ENCODE peak calls at places on chromosomes 16 and 17, in four cellular contexts. R, J, M and B are unnamed samples.

GRCh38 chr17:79792984-79793923 is 3.6 kb downstream of the CBX8 start:
- DNase-seq in R (peak), J (peak), M (no peak), B (peak)

GRCh38 chr16:3542601-3543373 is 34.4 kb downstream of the NLRC3 start:
- DNase-seq in R (no peak), J (no peak), M (no peak), B (no peak)

GRCh38 chr17:5705081-5705875 is 121.0 kb upstream of the NLRP1 start:
- DNase-seq in R (no peak), J (no peak), M (no peak), B (peak)

GRCh38 chr16:57606147-57606846 is 22.1 kb upstream of the ADGRG1 start:
- DNase-seq in R (no peak), J (no peak), M (no peak), B (no peak)

GRCh38 chr17:14488958-14489550 is 188.2 kb downstream of the HS3ST3B1 start:
- DNase-seq in R (no peak), J (no peak), M (no peak), B (no peak)

GRCh38 chr17:3603119-3603869 is 5.9 kb downstream of the TRPV1 start:
- DNase-seq in R (peak), J (peak), M (no peak), B (no peak)

GRCh38 chr16:58855291-58855823 is 121.2 kb upstream of the GOT2 start:
- DNase-seq in R (no peak), J (no peak), M (no peak), B (no peak)

GRCh38 chr17:64781394-64781793 is 119.3 kb upstream of the SMURF2 start:
- DNase-seq in R (no peak), J (peak), M (peak), B (no peak)

GRCh38 chr16:14244344-14245010 is 173.4 kb downstream of the MRTFB start:
- DNase-seq in R (no peak), J (peak), M (no peak), B (no peak)

GRCh38 chr16:11379420-11379819 is 34.2 kb downstream of the RMI2 start:
- DNase-seq in R (no peak), J (peak), M (no peak), B (no peak)

GRCh38 chr17:55580596-55581133 is 69.4 kb upstream of the SMIM36 start:
- DNase-seq in R (no peak), J (no peak), M (no peak), B (no peak)

DNA sequence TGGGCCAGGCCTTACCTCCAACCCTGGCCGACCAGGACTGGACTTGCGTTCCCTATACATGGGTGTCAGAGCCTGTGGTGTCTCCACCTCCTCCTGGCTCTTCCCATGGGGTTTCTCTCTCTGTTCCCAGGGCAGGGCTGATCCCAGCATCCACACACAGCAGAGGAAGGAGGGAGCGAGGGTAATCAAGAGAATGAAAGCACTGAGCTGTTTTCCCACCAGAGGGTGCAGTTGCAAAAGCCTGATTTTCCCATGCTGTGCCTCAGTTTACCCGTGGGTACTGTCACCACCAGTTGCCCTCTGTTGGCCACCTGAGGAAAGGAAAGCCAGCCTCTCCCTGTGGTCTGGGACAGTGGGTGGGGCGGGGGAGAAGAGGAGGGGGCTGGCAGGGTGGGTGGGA is 249.7 kb upstream of the GSE1 start:
- DNase-seq in R (peak), J (no peak), M (no peak), B (no peak)
- TF ChIP-seq CTCF in R (peak), J (peak), M (no peak), B (no peak)

GRCh38 chr17:49365667-49366066 is 3.6 kb upstream of the ZNF652 start:
- DNase-seq in R (no peak), J (no peak), M (no peak), B (no peak)

GRCh38 chr17:49363251-49363650 is 1.2 kb upstream of the ZNF652 start:
- DNase-seq in R (no peak), J (no peak), M (no peak), B (no peak)

GRCh38 chr17:49362723-49363117 is 670 bp upstream of the ZNF652 start:
- DNase-seq in R (no peak), J (peak), M (no peak), B (no peak)

GRCh38 chr17:49361902-49362722 is at the start of gene ZNF652:
- DNase-seq in R (peak), J (peak), M (peak), B (peak)

GRCh38 chr17:49364119-49364518 is 2.1 kb upstream of the ZNF652 start:
- DNase-seq in R (no peak), J (no peak), M (no peak), B (no peak)
- TF ChIP-seq CTCF in R (no peak), J (no peak), M (no peak), B (no peak)

GRCh38 chr17:28849281-28849680 is 5.5 kb upstream of the ERAL1 start:
- DNase-seq in R (no peak), J (no peak), M (no peak), B (no peak)
- TF ChIP-seq CTCF in R (no peak), J (peak), M (no peak), B (no peak)

GRCh38 chr17:27598337-27599050 is 32.5 kb upstream of the LGALS9 start:
- DNase-seq in R (no peak), J (no peak), M (no peak), B (no peak)
- TF ChIP-seq CTCF in R (peak), J (no peak), M (no peak), B (no peak)

GRCh38 chr17:82214012-82214628 is 1.5 kb upstream of the CCDC57 start:
- DNase-seq in R (no peak), J (no peak), M (no peak), B (no peak)

GRCh38 chr17:82215972-82216300 is 3.3 kb upstream of the CCDC57 start:
- DNase-seq in R (no peak), J (no peak), M (no peak), B (no peak)

GRCh38 chr17:82213251-82214011 is 789 bp upstream of the CCDC57 start:
- DNase-seq in R (peak), J (peak), M (no peak), B (no peak)

GRCh38 chr17:82215095-82215971 is 2.7 kb upstream of the CCDC57 start:
- DNase-seq in R (no peak), J (no peak), M (no peak), B (no peak)

DNA sequence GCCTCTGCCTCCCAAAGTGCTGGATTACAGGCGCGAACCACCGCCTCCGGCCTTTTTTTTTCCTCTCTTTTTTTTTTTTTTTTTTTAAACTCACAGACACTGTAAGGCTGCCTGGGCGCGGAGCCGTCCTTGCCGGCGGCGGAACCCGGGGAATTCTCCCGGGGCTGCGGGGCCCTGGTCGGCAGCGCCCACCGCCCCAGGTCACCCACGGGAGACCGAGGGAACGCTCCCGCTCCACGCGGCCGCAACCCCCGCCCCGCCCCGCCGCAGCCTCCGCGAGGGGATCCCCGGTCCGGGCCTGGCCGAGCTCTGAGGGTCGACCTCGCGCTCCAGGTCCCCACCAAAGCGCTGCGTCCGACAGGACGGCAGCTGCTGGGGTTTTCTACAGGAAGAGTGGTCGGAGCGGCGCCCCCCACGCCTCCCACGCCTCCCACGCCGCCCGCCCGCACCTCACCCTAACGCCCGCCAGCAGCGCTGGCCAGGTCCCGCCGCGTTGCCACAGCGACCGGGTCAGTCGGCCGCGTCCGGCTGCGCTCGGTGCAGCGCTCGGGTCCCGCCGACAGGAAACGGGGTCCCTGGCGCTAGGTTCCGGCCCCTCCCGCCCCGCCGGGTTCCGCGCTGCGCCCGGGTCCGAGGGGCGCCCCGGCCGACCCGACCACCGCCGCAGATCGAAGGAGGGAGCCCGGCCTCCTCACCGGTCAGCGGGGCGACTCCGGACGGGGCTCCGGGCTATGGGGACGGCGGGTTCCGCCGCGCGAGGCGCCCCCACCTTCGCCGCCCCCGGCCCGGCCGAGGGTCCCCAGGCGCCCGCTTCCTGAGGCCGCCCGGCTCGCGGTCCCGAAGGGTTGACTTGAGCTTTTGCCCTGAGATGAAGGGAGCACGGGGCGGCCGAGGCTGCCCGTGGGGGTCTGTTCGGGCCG is at the start of gene CCDC57:
- DNase-seq in R (no peak), J (peak), M (peak), B (peak)
- TF ChIP-seq CTCF in R (no peak), J (no peak), M (no peak), B (no peak)

GRCh38 chr17:30551666-30552339 is 74.6 kb downstream of the GOSR1 start:
- DNase-seq in R (no peak), J (no peak), M (no peak), B (no peak)

GRCh38 chr17:30555942-30556341 is 78.7 kb downstream of the GOSR1 start:
- DNase-seq in R (no peak), J (no peak), M (no peak), B (no peak)

GRCh38 chr17:30556374-30557332 is 79.4 kb downstream of the GOSR1 start:
- DNase-seq in R (no peak), J (no peak), M (no peak), B (no peak)

GRCh38 chr17:30552994-30553565 is 75.9 kb downstream of the GOSR1 start:
- DNase-seq in R (no peak), J (no peak), M (no peak), B (no peak)

DNA sequence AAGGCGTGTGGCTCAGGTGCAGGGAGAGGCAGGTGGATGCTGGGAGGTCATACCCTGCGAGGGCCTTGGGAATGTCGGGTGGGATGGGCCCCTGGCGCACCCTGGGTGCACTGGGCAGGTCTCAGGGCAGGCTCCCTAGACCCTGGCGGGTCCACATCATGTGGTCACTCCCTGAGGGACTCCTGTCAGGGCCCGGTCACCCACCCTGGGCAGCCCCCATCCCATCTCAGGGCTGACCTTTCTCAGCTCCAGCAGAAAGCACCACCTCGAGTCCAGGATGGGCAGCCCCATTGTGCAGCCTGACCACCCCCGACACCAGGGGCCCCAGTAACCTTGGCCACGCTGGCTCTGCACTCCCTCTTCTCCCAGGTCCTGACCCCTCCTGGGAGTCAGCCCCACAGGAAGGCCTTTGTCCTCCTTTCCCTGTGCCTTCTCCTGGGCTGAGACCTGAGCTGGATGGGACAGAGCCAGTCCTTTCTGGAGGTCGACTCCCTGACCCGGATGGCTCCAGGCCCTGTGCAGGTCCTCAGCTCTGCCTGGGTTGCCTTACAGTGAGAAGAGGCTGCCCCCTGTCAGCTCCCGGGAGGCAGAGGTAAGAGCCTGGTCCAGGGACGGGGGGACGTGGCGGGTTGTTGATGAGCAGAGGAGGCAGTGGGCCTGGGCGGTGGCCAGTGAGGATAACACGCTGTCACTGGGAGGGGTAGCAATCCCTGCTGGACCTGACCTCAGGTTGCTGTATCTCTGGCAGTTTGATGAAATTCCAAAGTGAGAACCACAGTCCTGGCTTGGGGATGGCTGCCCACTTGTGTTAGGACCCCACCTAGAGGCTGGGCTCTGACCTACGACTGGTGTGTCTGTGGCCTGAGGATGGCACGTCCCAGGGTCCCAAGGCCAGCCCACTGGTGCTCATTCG is 77.9 kb downstream of the GOSR1 start:
- DNase-seq in R (peak), J (no peak), M (no peak), B (no peak)
- TF ChIP-seq CTCF in R (peak), J (peak), M (no peak), B (no peak)

GRCh38 chr16:65543781-65544740 is 422.2 kb upstream of the CDH11 start:
- DNase-seq in R (no peak), J (no peak), M (no peak), B (no peak)

GRCh38 chr16:65537336-65537735 is 415.5 kb upstream of the CDH11 start:
- DNase-seq in R (no peak), J (no peak), M (no peak), B (no peak)

GRCh38 chr16:65546353-65546791 is 424.5 kb upstream of the CDH11 start:
- DNase-seq in R (no peak), J (peak), M (no peak), B (no peak)

GRCh38 chr16:65538945-65539344 is 417.1 kb upstream of the CDH11 start:
- DNase-seq in R (no peak), J (peak), M (no peak), B (no peak)

DNA sequence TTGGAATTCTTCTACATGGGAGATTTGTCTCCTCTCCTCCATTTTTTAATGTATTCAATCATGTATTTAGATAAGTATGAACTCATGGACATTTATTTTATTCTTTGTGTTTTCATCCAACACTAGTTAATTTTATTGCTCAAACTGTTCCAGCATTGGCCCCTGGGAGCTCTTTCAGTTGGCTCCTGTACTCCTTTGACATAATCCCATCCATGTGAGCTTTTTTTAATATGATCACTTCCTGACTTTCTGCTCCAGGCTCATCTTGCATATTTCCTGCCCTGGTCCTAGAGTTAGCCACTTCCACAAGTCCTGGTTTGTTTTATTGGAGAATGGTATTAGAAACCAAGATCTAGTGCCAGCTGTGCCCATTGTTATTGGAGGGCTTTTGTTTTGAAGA is 419.1 kb upstream of the CDH11 start:
- DNase-seq in R (no peak), J (no peak), M (no peak), B (no peak)
- TF ChIP-seq CTCF in R (no peak), J (no peak), M (no peak), B (no peak)

GRCh38 chr17:13143001-13143400 is 125.2 kb upstream of the ELAC2 start:
- DNase-seq in R (no peak), J (no peak), M (no peak), B (no peak)

GRCh38 chr17:13135496-13135895 is 117.7 kb upstream of the ELAC2 start:
- DNase-seq in R (no peak), J (no peak), M (no peak), B (no peak)

GRCh38 chr17:13140750-13141149 is 122.9 kb upstream of the ELAC2 start:
- DNase-seq in R (no peak), J (peak), M (no peak), B (no peak)
- TF ChIP-seq CTCF in R (no peak), J (peak), M (no peak), B (peak)

GRCh38 chr17:75666959-75667790 is at the start of the genes RECQL5 and SAP30BP:
- DNase-seq in R (peak), J (peak), M (peak), B (peak)
- TF ChIP-seq CTCF in R (no peak), J (no peak), M (no peak), B (no peak)